ENCODE peak calls at places on chromosomes 16 and 17, in ten cellular contexts. G is activated T-cell treated with anti-CD3 and anti-CD28 coated beads for 24 hours; H is CD4-positive, alpha-beta T cell; A is NCI-H1694; B is colonic mucosa; V is GM23248; O is NCI-H1436; M is stimulated activated CD4-positive, alpha-beta T cell treated with anti-CD3 and anti-CD28 coated beads, Interleukin-1b, Interleukin-23, amount 100 ng/mL, for 24 hours; U is GM04504; E is skeletal muscle cell. N is an unnamed sample.

GRCh38 chr17:61400058-61400785 is 579 bp downstream of the TBX2 start:
- DNase-seq in G (no peak), H (no peak), A (no peak), B (no peak), V (peak; percentile 81), O (no peak), M (no peak), U (no peak), E (no peak), N (no peak)

GRCh38 chr16:25270577-25270976 is 12.9 kb upstream of the ZKSCAN2 start:
- DNase-seq in G (no peak), H (no peak), A (no peak), B (no peak), V (no peak), O (no peak), M (no peak), U (no peak), E (no peak), N (no peak)

GRCh38 chr17:223723-224471 is 42.4 kb upstream of the DOC2B start:
- DNase-seq in G (no peak), H (no peak), A (no peak), B (no peak), V (no peak), O (no peak), M (no peak), U (no peak), E (no peak), N (no peak)

GRCh38 chr17:80428363-80428762 is 13.4 kb downstream of the ENDOV start:
- DNase-seq in G (no peak), H (no peak), A (no peak), B (no peak), V (no peak), O (no peak), M (no peak), U (no peak), E (no peak), N (no peak)

GRCh38 chr16:2229091-2229490 is 5.7 kb downstream of the E4F1 start:
- DNase-seq in G (no peak), H (no peak), A (no peak), B (no peak), V (no peak), O (no peak), M (no peak), U (no peak), E (no peak), N (no peak)

GRCh38 chr17:8312726-8313600 is 2.9 kb downstream of the ARHGEF15 start:
- DNase-seq in G (no peak), H (no peak), A (no peak), B (no peak), V (no peak), O (no peak), M (no peak), U (no peak), E (no peak), N (no peak)

GRCh38 chr17:51228177-51228576 is 31.7 kb downstream of the MBTD1 start:
- DNase-seq in G (no peak), H (no peak), A (no peak), B (no peak), V (peak; percentile 80), O (no peak), M (no peak), U (peak; percentile 21), E (peak; percentile 45), N (peak; percentile 47)

GRCh38 chr16:49592507-49593422 is 219.2 kb downstream of the C16orf78 start:
- DNase-seq in G (peak; percentile 4), H (peak; percentile 24), A (peak; percentile 56), B (no peak), V (peak; percentile 41), O (peak; percentile 27), M (no peak), U (no peak), E (no peak), N (no peak)

GRCh38 chr16:11557811-11558210 is 28.9 kb downstream of the LITAF start:
- DNase-seq in G (no peak), H (no peak), A (no peak), B (no peak), V (no peak), O (no peak), M (no peak), U (no peak), E (no peak), N (no peak)

GRCh38 chr17:19904412-19904811 is 36.7 kb upstream of the ULK2 start:
- DNase-seq in G (no peak), H (no peak), A (no peak), B (no peak), V (peak; percentile 82), O (no peak), M (no peak), U (no peak), E (no peak), N (no peak)

GRCh38 chr17:80025140-80025539 is 10.5 kb downstream of the TBC1D16 start:
- DNase-seq in G (no peak), H (no peak), A (peak; percentile 83), B (no peak), V (no peak), O (no peak), M (no peak), U (no peak), E (no peak), N (no peak)

GRCh38 chr16:56424791-56425438 is 430 bp downstream of the AMFR start:
- DNase-seq in G (peak; percentile 11), H (peak; percentile 13), A (no peak), B (peak; percentile 37), V (peak; percentile 50), O (peak; percentile 14), M (no peak), U (no peak), E (no peak), N (no peak)

GRCh38 chr17:7176870-7177209 is 2.3 kb downstream of the ASGR1 start:
- DNase-seq in G (no peak), H (no peak), A (no peak), B (no peak), V (peak; percentile 52), O (no peak), M (no peak), U (no peak), E (no peak), N (no peak)

GRCh38 chr16:11794991-11795886 is 1.8 kb downstream of the ZC3H7A start:
- DNase-seq in G (no peak), H (no peak), A (no peak), B (peak; percentile 26), V (peak; percentile 35), O (no peak), M (no peak), U (no peak), E (no peak), N (no peak)

GRCh38 chr17:17171186-17171585 is 34.9 kb downstream of the PLD6 start:
- DNase-seq in G (no peak), H (no peak), A (no peak), B (no peak), V (no peak), O (no peak), M (no peak), U (no peak), E (no peak), N (no peak)

GRCh38 chr16:57533618-57534336 is 2.6 kb downstream of the CCDC102A start:
- DNase-seq in G (no peak), H (peak; percentile 30), A (peak; percentile 11), B (peak; percentile 38), V (peak; percentile 21), O (no peak), M (no peak), U (no peak), E (no peak), N (no peak)

GRCh38 chr17:60610481-60610880 is 10.5 kb downstream of the PPM1D start:
- DNase-seq in G (no peak), H (no peak), A (peak; percentile 74), B (no peak), V (no peak), O (no peak), M (no peak), U (no peak), E (no peak), N (no peak)

GRCh38 chr17:76689859-76690258 is 20.9 kb downstream of the MXRA7 start:
- DNase-seq in G (no peak), H (no peak), A (no peak), B (no peak), V (no peak), O (no peak), M (no peak), U (no peak), E (no peak), N (no peak)

GRCh38 chr17:38608648-38609047 is 2.9 kb upstream of the SRCIN1 start:
- DNase-seq in G (no peak), H (no peak), A (no peak), B (peak; percentile 81), V (no peak), O (peak; percentile 80), M (no peak), U (no peak), E (no peak), N (no peak)

GRCh38 chr17:41360291-41360995 is 9.2 kb downstream of the KRT33B start:
- DNase-seq in G (no peak), H (no peak), A (no peak), B (no peak), V (peak; percentile 62), O (no peak), M (no peak), U (no peak), E (no peak), N (no peak)

GRCh38 chr16:64428463-64428862 is 693.4 kb downstream of the CDH11 start:
- DNase-seq in G (no peak), H (no peak), A (no peak), B (no peak), V (peak; percentile 62), O (no peak), M (no peak), U (peak; percentile 50), E (peak; percentile 65), N (no peak)

GRCh38 chr16:11835891-11836652 is 15.3 kb downstream of the RSL1D1 start:
- DNase-seq in G (no peak), H (no peak), A (no peak), B (no peak), V (peak; percentile 57), O (no peak), M (no peak), U (peak; percentile 26), E (peak; percentile 56), N (no peak)

N was measured in AG04449.